ENCODE peak calls at places on chromosomes 16 and 17, in ten cellular contexts. Z is cardiac fibroblast, Q is RWPE1, W is progenitor cell of endocrine pancreas, G is fibroblast of pulmonary artery, U is endothelial cell, A is nephron progenitor cell, K is heart right ventricle, V is Peyer's patch, D is colonic mucosa. I is an unnamed sample.

GRCh38 chr17:40648326-40648968 is 829 bp upstream of the SMARCE1 start:
- DNase-seq in Z (peak), Q (no peak), W (no peak), G (no peak), U (no peak), A (no peak), K (peak), V (no peak), D (no peak), I (peak)

GRCh38 chr17:74972107-74972972 is at the start of gene HID1:
- DNase-seq in Z (no peak), Q (peak), W (peak), G (no peak), U (peak), A (peak), K (peak), V (peak), D (peak), I (peak)

GRCh38 chr17:47267354-47267828 is 13.8 kb downstream of the ITGB3 start:
- DNase-seq in Z (peak), Q (no peak), W (no peak), G (peak), U (no peak), A (no peak), K (no peak), V (no peak), D (no peak), I (no peak)

GRCh38 chr16:66542396-66542795 is 7.5 kb downstream of the TK2 start:
- DNase-seq in Z (no peak), Q (no peak), W (no peak), G (no peak), U (no peak), A (no peak), K (no peak), V (no peak), D (no peak), I (no peak)

GRCh38 chr16:67375161-67375560 is 18.1 kb downstream of the TPPP3 start:
- DNase-seq in Z (no peak), Q (no peak), W (no peak), G (no peak), U (no peak), A (no peak), K (no peak), V (no peak), D (no peak), I (no peak)

GRCh38 chr16:72424776-72425175 is 252.8 kb upstream of the PMFBP1 start:
- DNase-seq in Z (no peak), Q (no peak), W (no peak), G (no peak), U (no peak), A (no peak), K (no peak), V (no peak), D (no peak), I (no peak)

GRCh38 chr17:74792586-74792985 is 16.4 kb upstream of the NAT9 start:
- DNase-seq in Z (no peak), Q (no peak), W (no peak), G (no peak), U (no peak), A (no peak), K (no peak), V (no peak), D (no peak), I (no peak)

GRCh38 chr16:34078697-34079096 is 619.3 kb downstream of the TP53TG3F start:
- DNase-seq in Z (peak), Q (no peak), W (no peak), G (no peak), U (no peak), A (no peak), K (no peak), V (no peak), D (no peak), I (no peak)

GRCh38 chr17:40561871-40562611 is 3.2 kb downstream of the CCR7 start:
- DNase-seq in Z (peak), Q (no peak), W (no peak), G (no peak), U (no peak), A (no peak), K (no peak), V (peak), D (no peak), I (no peak)

GRCh38 chr17:28573966-28574480 is 2.7 kb downstream of the ALDOC start:
- DNase-seq in Z (no peak), Q (no peak), W (no peak), G (no peak), U (no peak), A (no peak), K (no peak), V (no peak), D (no peak), I (no peak)

GRCh38 chr17:28573521-28573920 is 2.2 kb upstream of the PIGS start:
- DNase-seq in Z (no peak), Q (no peak), W (no peak), G (no peak), U (no peak), A (no peak), K (no peak), V (no peak), D (no peak), I (no peak)

GRCh38 chr17:28576758-28577465 is at the start of gene ALDOC:
- DNase-seq in Z (peak), Q (peak), W (peak), G (peak), U (peak), A (peak), K (peak), V (peak), D (peak), I (peak)

GRCh38 chr17:28574536-28574935 is 2.2 kb downstream of the ALDOC start:
- DNase-seq in Z (no peak), Q (no peak), W (no peak), G (no peak), U (no peak), A (no peak), K (peak), V (no peak), D (no peak), I (no peak)

GRCh38 chr17:28575126-28575795 is 1.4 kb downstream of the ALDOC start:
- DNase-seq in Z (no peak), Q (no peak), W (no peak), G (no peak), U (no peak), A (no peak), K (peak), V (no peak), D (no peak), I (no peak)
- TF ChIP-seq CTCF in Z (no peak), Q (no peak), W (no peak), G (no peak), U (no peak), A (no peak), K (no peak), V (no peak), D (no peak), I (no peak)

DNA sequence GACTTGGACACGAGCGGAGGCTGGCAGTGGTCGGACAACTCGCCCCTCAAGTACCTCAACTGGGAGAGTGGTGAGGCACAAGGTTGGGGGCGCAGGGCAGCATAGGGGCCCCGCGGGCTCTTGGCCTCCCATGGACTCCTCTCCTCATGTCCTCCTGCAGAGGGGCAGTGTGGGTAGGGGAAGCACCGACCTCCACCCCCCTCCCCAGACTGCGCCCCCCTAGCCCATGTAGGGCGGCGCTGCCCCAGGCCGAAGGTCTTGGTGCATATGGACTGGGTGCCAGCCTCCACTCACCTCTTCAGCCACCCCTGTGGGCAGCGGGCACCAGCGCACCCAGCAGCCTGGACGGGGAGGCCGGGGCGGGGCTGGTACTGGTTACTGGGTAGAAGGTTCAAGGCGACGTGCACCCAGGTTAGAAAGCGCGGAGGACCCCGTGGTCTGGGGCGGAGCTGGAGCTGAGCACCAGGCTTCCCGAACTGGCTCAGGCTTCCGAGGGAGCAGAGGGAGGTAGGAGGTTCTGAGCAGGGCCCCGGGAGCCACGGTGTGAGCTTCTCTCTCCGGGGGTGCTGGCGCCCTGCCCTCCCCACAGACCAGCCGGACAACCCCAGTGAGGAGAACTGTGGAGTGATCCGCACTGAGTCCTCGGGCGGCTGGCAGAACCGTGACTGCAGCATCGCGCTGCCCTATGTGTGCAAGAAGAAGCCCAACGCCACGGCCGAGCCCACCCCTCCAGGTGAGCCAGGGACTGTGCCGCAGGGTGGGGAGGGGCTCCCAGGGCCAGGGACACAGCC is 39.5 kb downstream of the MRC2 start:
- DNase-seq in Z (no peak), Q (no peak), W (no peak), G (no peak), U (no peak), A (no peak), K (no peak), V (no peak), D (no peak), I (no peak)
- TF ChIP-seq CTCF in Z (no peak), Q (no peak), W (no peak), G (no peak), U (no peak), A (no peak), K (no peak), V (no peak), D (no peak), I (no peak)

GRCh38 chr16:87489434-87490045 is 3.3 kb downstream of the ZCCHC14 start:
- DNase-seq in Z (no peak), Q (no peak), W (no peak), G (no peak), U (no peak), A (no peak), K (no peak), V (no peak), D (no peak), I (no peak)

GRCh38 chr16:87484487-87485331 is 8.1 kb downstream of the ZCCHC14 start:
- DNase-seq in Z (no peak), Q (no peak), W (no peak), G (no peak), U (no peak), A (no peak), K (no peak), V (no peak), D (no peak), I (no peak)

GRCh38 chr16:87490091-87490798 is 2.6 kb downstream of the ZCCHC14 start:
- DNase-seq in Z (no peak), Q (no peak), W (no peak), G (peak), U (no peak), A (no peak), K (no peak), V (no peak), D (no peak), I (no peak)

GRCh38 chr16:87486282-87486681 is 6.5 kb downstream of the ZCCHC14 start:
- DNase-seq in Z (no peak), Q (no peak), W (no peak), G (no peak), U (no peak), A (no peak), K (no peak), V (no peak), D (no peak), I (no peak)

DNA sequence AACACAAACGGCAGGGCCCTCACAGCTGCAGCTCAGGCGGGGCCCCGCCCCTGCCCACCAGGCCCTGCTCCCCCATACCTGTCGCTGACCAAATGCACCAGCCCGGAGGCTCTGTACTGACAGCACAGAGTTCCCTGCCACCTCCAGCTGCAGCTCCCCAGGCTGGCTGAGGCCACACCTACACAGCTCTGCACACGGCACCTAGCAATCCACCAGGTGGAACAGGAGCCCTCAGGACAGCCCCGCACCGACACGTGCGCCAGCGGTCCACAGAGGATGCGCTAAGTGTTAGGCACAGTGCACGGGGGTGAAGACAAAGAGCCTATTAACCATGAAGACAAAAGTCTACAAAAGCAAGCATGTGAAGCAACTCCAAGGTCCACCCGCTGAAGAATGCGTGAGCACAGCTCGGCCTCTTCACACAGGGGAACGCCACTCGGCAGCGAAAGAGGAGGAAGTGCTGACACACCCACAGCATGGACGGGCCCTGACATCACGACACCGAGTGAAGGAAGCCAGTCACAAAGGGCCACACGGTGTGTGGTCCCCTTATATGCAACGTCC is 5.4 kb downstream of the ZCCHC14 start:
- DNase-seq in Z (peak), Q (peak), W (no peak), G (peak), U (no peak), A (no peak), K (peak), V (peak), D (peak), I (peak)
- TF ChIP-seq CTCF in Z (no peak), Q (no peak), W (no peak), G (no peak), U (no peak), A (no peak), K (no peak), V (no peak), D (no peak), I (no peak)

DNA sequence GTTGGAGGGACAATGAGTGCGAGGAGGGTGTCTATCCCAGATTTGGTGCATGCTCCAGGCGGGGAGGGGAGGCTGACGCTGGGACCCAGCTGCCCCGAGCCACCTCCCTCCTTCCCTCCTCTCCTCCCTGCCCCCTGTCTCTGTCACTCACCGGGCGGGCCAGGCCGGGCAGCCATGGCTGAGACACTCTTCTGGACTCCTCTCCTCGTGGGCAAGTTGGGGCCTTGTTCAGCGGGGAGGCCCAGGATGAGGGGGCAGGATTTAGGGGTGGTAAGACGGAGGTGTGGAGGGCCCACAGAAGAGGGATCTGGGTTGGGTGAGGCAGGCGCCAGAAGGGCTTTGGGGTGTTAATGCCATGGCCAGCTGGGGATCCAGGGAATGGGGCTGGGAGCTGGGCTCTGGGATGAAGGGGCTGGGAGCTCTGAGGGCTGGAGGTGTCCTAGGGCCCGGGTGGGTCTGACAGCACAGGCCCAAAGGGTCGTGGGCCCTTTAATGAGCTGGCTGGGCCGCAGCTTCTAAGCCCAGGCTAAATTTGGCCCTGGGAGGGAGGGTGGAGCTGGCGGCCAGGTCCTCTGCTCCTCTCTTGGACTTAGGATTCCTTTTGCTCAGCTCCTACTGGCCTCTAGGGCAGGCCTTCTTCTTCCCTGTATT is at the start of gene SGCA:
- DNase-seq in Z (no peak), Q (no peak), W (no peak), G (no peak), U (no peak), A (no peak), K (peak), V (no peak), D (no peak), I (no peak)
- TF ChIP-seq CTCF in Z (no peak), Q (no peak), W (no peak), G (no peak), U (no peak), A (no peak), K (no peak), V (no peak), D (no peak), I (no peak)

I was measured in glutamatergic neuron.